ENCODE peak calls at places on chromosomes 4 and X, in seven cellular contexts. Y is stimulated activated naive CD8-positive, alpha-beta T cell treated with anti-CD3 and anti-CD28 coated beads, Interleukin-15, amount 100 ng/mL, for 72 hours; V is stomach; Z is OCI-LY7; L is brain pericyte; H is naive thymus-derived CD4-positive, alpha-beta T cell; X is EL. D is an unnamed sample.

GRCh38 chrX:63754141-63754859 is 30.7 kb downstream of the ARHGEF9 start:
- DNase-seq in Y (no peak), V (no peak), Z (peak), L (no peak), H (peak), X (peak), D (peak)

GRCh38 chr4:134328741-134329140 is 127.2 kb upstream of the PABPC4L start:
- DNase-seq in Y (no peak), V (no peak), Z (no peak), L (no peak), H (no peak), X (no peak), D (no peak)

GRCh38 chrX:39759526-39760224 is 338.1 kb downstream of the BCOR start:
- DNase-seq in Y (no peak), V (peak), Z (peak), L (peak), H (no peak), X (peak), D (peak)

GRCh38 chr4:150173854-150174398 is 95.7 kb downstream of the DCLK2 start:
- DNase-seq in Y (no peak), V (no peak), Z (no peak), L (no peak), H (no peak), X (no peak), D (no peak)

GRCh38 chr4:85580489-85580888 is 105.5 kb downstream of the ARHGAP24 start:
- DNase-seq in Y (no peak), V (no peak), Z (no peak), L (no peak), H (no peak), X (no peak), D (no peak)

GRCh38 chrX:20727447-20727846 is 460.7 kb upstream of the RPS6KA3 start:
- DNase-seq in Y (no peak), V (no peak), Z (no peak), L (no peak), H (no peak), X (no peak), D (peak)

GRCh38 chrX:20228245-20228644 is 38.5 kb downstream of the RPS6KA3 start:
- DNase-seq in Y (no peak), V (no peak), Z (no peak), L (no peak), H (no peak), X (no peak), D (no peak)

GRCh38 chr4:41257257-41257900 is 651 bp downstream of the UCHL1 start:
- DNase-seq in Y (peak), V (peak), Z (peak), L (no peak), H (no peak), X (peak), D (no peak)

GRCh38 chrX:19728083-19728648 is 159.2 kb downstream of the SH3KBP1 start:
- DNase-seq in Y (no peak), V (no peak), Z (no peak), L (no peak), H (no peak), X (no peak), D (no peak)

GRCh38 chr4:151665442-151666127 is 95.2 kb downstream of the GATB start:
- DNase-seq in Y (no peak), V (no peak), Z (no peak), L (no peak), H (no peak), X (no peak), D (no peak)

GRCh38 chr4:169815606-169816005 is 57.9 kb upstream of the HPF1 start:
- DNase-seq in Y (no peak), V (no peak), Z (no peak), L (no peak), H (no peak), X (peak), D (peak)

GRCh38 chr4:39770005-39770404 is 72.1 kb downstream of the UBE2K start:
- DNase-seq in Y (no peak), V (no peak), Z (no peak), L (no peak), H (no peak), X (no peak), D (no peak)

GRCh38 chrX:46376246-46376885 is 168.9 kb downstream of the ZNF674 start:
- DNase-seq in Y (peak), V (no peak), Z (peak), L (no peak), H (no peak), X (peak), D (peak)

GRCh38 chr4:2330119-2331042 is 68.5 kb upstream of the MXD4 start:
- DNase-seq in Y (no peak), V (no peak), Z (no peak), L (no peak), H (no peak), X (peak), D (peak)

GRCh38 chrX:150731795-150732194 is 38.6 kb downstream of the MTMR1 start:
- DNase-seq in Y (peak), V (no peak), Z (no peak), L (no peak), H (no peak), X (peak), D (no peak)

GRCh38 chr4:157821814-157822213 is 351.0 kb downstream of the GASK1B start:
- DNase-seq in Y (no peak), V (no peak), Z (no peak), L (no peak), H (no peak), X (no peak), D (no peak)

GRCh38 chr4:41600243-41600642 is 62.3 kb downstream of the LIMCH1 start:
- DNase-seq in Y (no peak), V (no peak), Z (no peak), L (no peak), H (no peak), X (peak), D (peak)

GRCh38 chrX:109911046-109911445 is 91.9 kb upstream of the TMEM164 start:
- DNase-seq in Y (no peak), V (no peak), Z (no peak), L (no peak), H (no peak), X (no peak), D (no peak)

GRCh38 chr4:2136736-2137135 is 77.6 kb downstream of the NAT8L start:
- DNase-seq in Y (no peak), V (peak), Z (no peak), L (no peak), H (no peak), X (no peak), D (peak)

GRCh38 chrX:110409925-110410324 is 51.3 kb downstream of the RTL9 start:
- DNase-seq in Y (peak), V (no peak), Z (no peak), L (no peak), H (no peak), X (peak), D (no peak)

GRCh38 chr4:44629280-44629866 is 22.1 kb downstream of the YIPF7 start:
- DNase-seq in Y (peak), V (no peak), Z (peak), L (no peak), H (peak), X (peak), D (peak)

GRCh38 chrX:13697440-13697839 is 8.5 kb downstream of the RAB9A start:
- DNase-seq in Y (no peak), V (no peak), Z (peak), L (no peak), H (no peak), X (no peak), D (no peak)

GRCh38 chrX:139766545-139766983 is 58.6 kb upstream of the MCF2 start:
- DNase-seq in Y (peak), V (no peak), Z (no peak), L (no peak), H (peak), X (no peak), D (no peak)

GRCh38 chr4:138978028-138978585 is 37.5 kb upstream of the NOCT start:
- DNase-seq in Y (no peak), V (no peak), Z (no peak), L (no peak), H (no peak), X (no peak), D (no peak)

GRCh38 chrX:130330706-130331105 is 9.0 kb upstream of the SLC25A14 start:
- DNase-seq in Y (peak), V (peak), Z (peak), L (no peak), H (no peak), X (peak), D (peak)

GRCh38 chrX:48558270-48558669 is 16.0 kb upstream of the RBM3 start:
- DNase-seq in Y (no peak), V (no peak), Z (no peak), L (no peak), H (no peak), X (peak), D (no peak)

GRCh38 chr4:68808060-68808459 is 7.7 kb upstream of the UGT2B10 start:
- DNase-seq in Y (no peak), V (no peak), Z (no peak), L (no peak), H (no peak), X (no peak), D (no peak)